ENCODE peak calls at places on chromosomes 11 and 22, in four cellular contexts. X, F, C and T are unnamed samples.
A peak's percentile ranks its signal among the peaks of the same experiment; 100 is the strongest.

GRCh38 chr11:133955091-133955846 is 1.5 kb downstream of the IGSF9B start:
- DNase-seq in X (peak; percentile 74), F (peak; percentile 96), C (no peak), T (peak; percentile 74)

GRCh38 chr11:44427432-44427831 is 117.5 kb upstream of the ALX4 start:
- DNase-seq in F (no peak), C (no peak), X (no peak), T (no peak)

GRCh38 chr11:118845369-118845768 is 38.3 kb upstream of the CXCR5 start:
- DNase-seq in C (no peak), F (no peak), X (no peak), T (no peak)

GRCh38 chr22:36457688-36458450 is 23.6 kb downstream of the TXN2 start:
- DNase-seq in F (peak; percentile 83), X (peak; percentile 64), C (no peak), T (no peak)

GRCh38 chr22:26590525-26590858 is 560 bp upstream of the TPST2 start:
- DNase-seq in C (no peak), X (no peak), F (no peak), T (no peak)

GRCh38 chr11:107858217-107859070 is at the start of gene SLC35F2:
- DNase-seq in X (peak; percentile 52), F (peak; percentile 77), C (peak; percentile 85), T (peak; percentile 94)

GRCh38 chr11:33178443-33179154 is 17.3 kb upstream of the CSTF3 start:
- DNase-seq in C (no peak), X (no peak), F (no peak), T (no peak)

GRCh38 chr11:47512701-47513100 is 40.2 kb downstream of the CELF1 start:
- DNase-seq in C (no peak), X (no peak), F (no peak), T (no peak)

GRCh38 chr11:126411971-126412381 is 56.5 kb downstream of the ST3GAL4 start:
- DNase-seq in F (no peak), C (no peak), X (peak; percentile 40), T (no peak)
- H3K27ac ChIP-seq in F (peak overlapping the region; percentile 64), C (peak overlapping the region; percentile 17), X (peak overlapping the region; percentile 5), T (no peak overlapping the region)

GRCh38 chr11:12150831-12151382 is 40.5 kb downstream of the MICAL2 start:
- DNase-seq in X (no peak), F (no peak), C (peak; percentile 7), T (no peak)

GRCh38 chr11:12147827-12148226 is 37.4 kb downstream of the MICAL2 start:
- DNase-seq in F (no peak), C (peak; percentile 2), X (no peak), T (no peak)

GRCh38 chr11:12148466-12148865 is 38.1 kb downstream of the MICAL2 start:
- DNase-seq in C (no peak), F (no peak), X (no peak), T (no peak)

GRCh38 chr11:12148882-12149281 is 38.5 kb downstream of the MICAL2 start:
- DNase-seq in F (no peak), X (no peak), C (peak; percentile 2), T (no peak)

DNA sequence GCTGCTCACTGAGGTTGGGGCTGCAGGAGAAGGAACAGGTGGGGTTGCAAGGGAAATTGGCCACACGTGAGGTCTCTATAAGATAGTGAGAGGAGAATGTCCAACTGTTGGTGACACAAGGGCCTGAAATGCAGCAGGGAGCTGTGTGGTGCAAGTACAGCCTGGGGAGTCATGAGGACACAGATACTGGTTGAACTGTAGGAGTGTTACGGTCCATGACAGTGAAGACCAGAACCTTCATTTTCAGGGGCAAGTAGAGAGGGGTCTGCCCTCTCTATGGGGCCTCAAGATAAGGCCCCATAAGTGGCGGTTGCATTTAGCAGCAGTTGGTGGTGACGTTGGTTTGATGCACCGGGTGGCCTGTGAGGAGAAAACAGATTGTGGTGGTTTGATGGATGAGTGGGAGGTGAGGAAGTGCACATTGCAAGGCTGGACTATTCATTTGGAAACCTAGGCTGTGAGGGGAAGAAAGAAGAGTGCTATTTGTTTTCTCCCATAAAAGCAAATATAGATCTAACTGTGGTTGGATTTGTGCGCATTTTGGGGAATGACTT is 39.4 kb downstream of the MICAL2 start:
- DNase-seq in C (peak; percentile 56), X (no peak), F (no peak), T (no peak)
- H3K27ac ChIP-seq in C (no peak overlapping the region), X (peak overlapping the region; percentile 45), F (no peak overlapping the region), T (no peak overlapping the region)

GRCh38 chr11:27203077-27203476 is 159.9 kb downstream of the CCDC34 start:
- DNase-seq in F (no peak), C (no peak), X (no peak), T (no peak)

GRCh38 chr11:27201454-27202302 is 161.1 kb downstream of the BBOX1 start:
- DNase-seq in X (peak; percentile 81), F (peak; percentile 98), C (no peak), T (peak; percentile 53)

GRCh38 chr11:27204527-27204926 is 158.5 kb downstream of the CCDC34 start:
- DNase-seq in C (no peak), F (no peak), X (no peak), T (peak; percentile 50)

GRCh38 chr11:27205269-27205668 is 157.7 kb downstream of the CCDC34 start:
- DNase-seq in C (no peak), X (no peak), F (no peak), T (no peak)

GRCh38 chr11:27200779-27201453 is 160.3 kb downstream of the BBOX1 start:
- DNase-seq in C (no peak), F (no peak), X (no peak), T (no peak)
- H3K27ac ChIP-seq in C (no peak overlapping the region), F (peak overlapping the region; percentile 78), X (peak overlapping the region; percentile 73), T (no peak overlapping the region)

GRCh38 chr11:11478021-11478420 is 125.0 kb upstream of the CSNK2A3 start:
- DNase-seq in C (no peak), X (no peak), F (no peak), T (no peak)
- H3K27ac ChIP-seq in C (no peak overlapping the region), X (no peak overlapping the region), F (peak overlapping the region; percentile 12), T (no peak overlapping the region)

DNA sequence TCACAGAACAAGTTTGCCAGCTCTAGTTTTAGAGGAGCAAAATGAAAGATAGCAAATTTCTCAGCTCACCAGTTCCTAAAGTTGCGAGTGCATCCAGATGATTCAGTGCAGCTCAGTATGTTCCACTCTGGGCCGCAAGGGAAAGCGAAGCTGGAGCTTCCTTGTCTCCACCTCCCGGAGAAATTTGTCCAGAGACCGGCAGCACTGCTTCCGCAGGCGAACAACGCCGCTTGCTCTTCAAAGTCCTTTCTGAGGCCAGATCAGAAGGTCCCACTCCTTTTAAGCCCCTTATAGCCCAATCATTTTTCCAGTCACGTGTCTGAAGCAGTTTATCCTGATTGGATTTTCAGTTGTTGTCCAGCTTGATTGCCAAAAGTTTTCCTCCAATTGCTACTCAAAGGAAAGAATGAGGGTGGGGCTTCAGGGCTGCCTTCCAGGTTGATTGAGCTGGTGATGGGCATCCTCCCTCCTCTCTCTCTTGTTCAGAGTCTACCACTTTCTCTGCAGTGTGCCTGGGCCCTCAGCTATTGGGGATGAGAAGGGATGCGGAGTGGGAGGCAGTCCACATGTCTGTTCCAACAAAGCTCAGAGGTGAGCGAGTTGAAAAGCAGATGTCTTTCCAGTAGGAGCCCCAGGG is at the start of gene ZNF280A:
- DNase-seq in C (no peak), F (no peak), X (no peak), T (no peak)
- H3K27ac ChIP-seq in C (no peak within 1 kb of the TSS), F (no peak within 1 kb of the TSS), X (no peak within 1 kb of the TSS), T (no peak within 1 kb of the TSS)